ENCODE peak calls at places on chromosome 9, in nine cellular contexts. One of them, this sample, is unnamed.
A peak's percentile ranks its signal among the peaks of the same experiment; 100 is the strongest.

GRCh38 chr9:34553511-34554021 is 30.8 kb upstream of the ENHO start:
- DNase-seq in PC-9: no peak
- DNase-seq in foreskin keratinocyte: no peak
- DNase-seq in tibial artery: no peak
- DNase-seq in adrenal gland: no peak
- DNase-seq in uterus: no peak
- DNase-seq in hepatocyte: no peak
- DNase-seq in psoas muscle: no peak
- DNase-seq in stomach: no peak
- DNase-seq in this sample: no peak

GRCh38 chr9:112562235-112562958 is 75.8 kb downstream of the KIAA1958 start:
- DNase-seq in PC-9: no peak
- DNase-seq in foreskin keratinocyte: no peak
- DNase-seq in tibial artery: no peak
- DNase-seq in adrenal gland: peak; percentile 35
- DNase-seq in uterus: no peak
- DNase-seq in hepatocyte: no peak
- DNase-seq in psoas muscle: no peak
- DNase-seq in stomach: no peak
- DNase-seq in this sample: no peak

GRCh38 chr9:98288876-98289275 is 33.4 kb upstream of the TBC1D2 start:
- DNase-seq in PC-9: peak; percentile 52
- DNase-seq in foreskin keratinocyte: no peak
- DNase-seq in tibial artery: no peak
- DNase-seq in adrenal gland: no peak
- DNase-seq in uterus: no peak
- DNase-seq in hepatocyte: peak; percentile 47
- DNase-seq in psoas muscle: no peak
- DNase-seq in stomach: no peak
- DNase-seq in this sample: no peak

GRCh38 chr9:37952731-37953130 is 48.8 kb upstream of the SLC25A51 start:
- DNase-seq in PC-9: no peak
- DNase-seq in foreskin keratinocyte: no peak
- DNase-seq in tibial artery: no peak
- DNase-seq in adrenal gland: peak; percentile 36
- DNase-seq in uterus: peak; percentile 68
- DNase-seq in hepatocyte: no peak
- DNase-seq in psoas muscle: no peak
- DNase-seq in stomach: no peak
- DNase-seq in this sample: no peak

GRCh38 chr9:76206821-76207220 is 187.4 kb downstream of the RFK start:
- DNase-seq in PC-9: no peak
- DNase-seq in foreskin keratinocyte: no peak
- DNase-seq in tibial artery: no peak
- DNase-seq in adrenal gland: no peak
- DNase-seq in uterus: no peak
- DNase-seq in hepatocyte: no peak
- DNase-seq in psoas muscle: no peak
- DNase-seq in stomach: no peak
- DNase-seq in this sample: no peak

GRCh38 chr9:35954942-35955546 is 2.9 kb downstream of the OR2S2 start:
- DNase-seq in PC-9: peak; percentile 30
- DNase-seq in foreskin keratinocyte: peak; percentile 26
- DNase-seq in tibial artery: peak; percentile 63
- DNase-seq in adrenal gland: peak; percentile 76
- DNase-seq in uterus: peak; percentile 65
- DNase-seq in hepatocyte: peak; percentile 85
- DNase-seq in psoas muscle: no peak
- DNase-seq in stomach: peak; percentile 64
- DNase-seq in this sample: no peak

GRCh38 chr9:116589392-116590354 is 97.4 kb upstream of the TRIM32 start:
- DNase-seq in PC-9: no peak
- DNase-seq in foreskin keratinocyte: no peak
- DNase-seq in tibial artery: no peak
- DNase-seq in adrenal gland: no peak
- DNase-seq in uterus: no peak
- DNase-seq in hepatocyte: peak; percentile 34
- DNase-seq in psoas muscle: no peak
- DNase-seq in stomach: no peak
- DNase-seq in this sample: no peak

GRCh38 chr9:4012446-4012845 is 287.4 kb downstream of the GLIS3 start:
- DNase-seq in PC-9: no peak
- DNase-seq in foreskin keratinocyte: no peak
- DNase-seq in tibial artery: no peak
- DNase-seq in adrenal gland: no peak
- DNase-seq in uterus: no peak
- DNase-seq in hepatocyte: no peak
- DNase-seq in psoas muscle: no peak
- DNase-seq in stomach: no peak
- DNase-seq in this sample: no peak

GRCh38 chr9:6356441-6356840 is 28.3 kb downstream of the TPD52L3 start:
- DNase-seq in PC-9: no peak
- DNase-seq in foreskin keratinocyte: no peak
- DNase-seq in tibial artery: no peak
- DNase-seq in adrenal gland: no peak
- DNase-seq in uterus: no peak
- DNase-seq in hepatocyte: no peak
- DNase-seq in psoas muscle: no peak
- DNase-seq in stomach: no peak
- DNase-seq in this sample: no peak

GRCh38 chr9:76401580-76402354 is 7.5 kb upstream of the RFK start:
- DNase-seq in PC-9: no peak
- DNase-seq in foreskin keratinocyte: no peak
- DNase-seq in tibial artery: no peak
- DNase-seq in adrenal gland: no peak
- DNase-seq in uterus: no peak
- DNase-seq in hepatocyte: no peak
- DNase-seq in psoas muscle: no peak
- DNase-seq in stomach: no peak
- DNase-seq in this sample: no peak

GRCh38 chr9:87206064-87206661 is 258.9 kb upstream of the GAS1 start:
- DNase-seq in PC-9: no peak
- DNase-seq in foreskin keratinocyte: peak; percentile 32
- DNase-seq in tibial artery: no peak
- DNase-seq in adrenal gland: no peak
- DNase-seq in uterus: no peak
- DNase-seq in hepatocyte: no peak
- DNase-seq in psoas muscle: no peak
- DNase-seq in stomach: no peak
- DNase-seq in this sample: no peak

DNA sequence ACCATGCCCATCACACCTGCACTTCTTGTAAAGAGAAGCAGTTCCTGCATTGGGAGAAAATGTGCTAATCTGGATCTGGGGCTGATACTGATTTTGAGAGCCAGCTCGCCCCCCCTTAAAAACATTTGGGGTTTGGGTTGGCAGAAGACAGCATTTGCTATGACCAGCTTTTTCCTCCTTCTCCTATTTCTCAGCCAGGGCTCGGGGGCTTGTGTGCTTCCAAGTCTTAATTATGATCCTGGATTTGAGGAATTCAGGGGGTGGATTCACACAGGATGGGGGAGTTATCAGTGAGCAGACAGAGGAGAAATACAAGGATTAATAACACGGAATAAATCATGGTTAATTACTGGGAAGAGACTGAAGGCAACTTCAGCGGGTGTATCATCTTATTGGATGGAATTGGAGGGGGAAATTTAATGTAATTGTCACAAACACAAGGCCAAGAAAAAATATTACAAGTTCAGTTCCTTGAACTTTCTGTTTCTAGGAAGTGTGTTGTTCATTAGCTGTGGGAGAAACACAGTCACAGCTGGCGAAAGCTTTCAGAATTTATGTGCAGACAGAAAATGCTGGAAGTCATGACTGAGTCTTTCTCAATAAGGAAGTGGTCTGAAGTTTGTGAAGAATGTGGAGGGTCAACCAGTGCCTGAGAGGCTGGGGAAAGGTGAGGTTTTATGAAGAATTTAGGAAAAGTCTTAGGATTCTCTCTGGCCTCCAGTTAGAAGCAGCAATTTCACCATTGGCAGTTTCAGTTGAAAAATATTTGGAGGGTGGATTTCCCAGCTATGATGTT is 15.2 kb downstream of the C9orf152 start:
- DNase-seq in PC-9: no peak
- DNase-seq in foreskin keratinocyte: no peak
- DNase-seq in tibial artery: peak; percentile 54
- DNase-seq in adrenal gland: peak; percentile 32
- DNase-seq in uterus: peak; percentile 70
- DNase-seq in hepatocyte: peak; percentile 35
- DNase-seq in psoas muscle: no peak
- DNase-seq in stomach: no peak
- DNase-seq in this sample: no peak
- H3K4me1 ChIP-seq in PC-9: peaks cover 29% of the 10 kb centered on the region
- H3K4me1 ChIP-seq in foreskin keratinocyte: no peaks in the 10 kb centered on the region
- H3K4me1 ChIP-seq in tibial artery: peaks cover 4% of the 10 kb centered on the region
- H3K4me1 ChIP-seq in adrenal gland: no peaks in the 10 kb centered on the region
- H3K4me1 ChIP-seq in uterus: no peaks in the 10 kb centered on the region
- H3K4me1 ChIP-seq in hepatocyte: peaks cover 21% of the 10 kb centered on the region
- H3K4me1 ChIP-seq in psoas muscle: no peaks in the 10 kb centered on the region
- H3K4me1 ChIP-seq in stomach: peaks cover 79% of the 10 kb centered on the region
- H3K4me1 ChIP-seq in this sample: peaks cover 3% of the 10 kb centered on the region

GRCh38 chr9:8428389-8428788 is 628.8 kb upstream of the DMAC1 start:
- DNase-seq in PC-9: no peak
- DNase-seq in foreskin keratinocyte: no peak
- DNase-seq in tibial artery: no peak
- DNase-seq in adrenal gland: no peak
- DNase-seq in uterus: no peak
- DNase-seq in hepatocyte: no peak
- DNase-seq in psoas muscle: no peak
- DNase-seq in stomach: no peak
- DNase-seq in this sample: no peak
- H3K27me3 ChIP-seq in PC-9: no peaks in the 10 kb centered on the region
- H3K27me3 ChIP-seq in foreskin keratinocyte: no peaks in the 10 kb centered on the region
- H3K27me3 ChIP-seq in tibial artery: no peaks in the 10 kb centered on the region
- H3K27me3 ChIP-seq in adrenal gland: no peaks in the 10 kb centered on the region
- H3K27me3 ChIP-seq in uterus: no peaks in the 10 kb centered on the region
- H3K27me3 ChIP-seq in hepatocyte: no peaks in the 10 kb centered on the region
- H3K27me3 ChIP-seq in psoas muscle: no peaks in the 10 kb centered on the region
- H3K27me3 ChIP-seq in stomach: no peaks in the 10 kb centered on the region
- H3K27me3 ChIP-seq in this sample: no peaks in the 10 kb centered on the region

DNA sequence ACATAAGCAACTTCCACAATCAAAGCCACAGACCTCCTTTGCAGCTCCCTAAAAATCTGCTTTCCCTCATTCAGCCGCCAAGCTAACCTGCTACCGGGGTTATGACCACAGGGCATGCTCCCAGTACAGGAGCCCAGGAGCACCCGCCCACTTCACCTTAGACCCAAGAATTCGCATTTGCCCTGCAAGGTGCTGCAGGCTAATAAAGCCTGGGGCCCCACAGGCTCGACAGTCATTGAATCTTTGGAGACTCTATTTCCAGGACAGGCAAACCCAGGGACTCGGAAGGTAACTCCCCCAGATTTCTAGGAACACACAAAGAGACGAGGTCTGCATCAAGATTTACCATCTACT is 1.1 kb downstream of the RAPGEF1 start:
- DNase-seq in PC-9: peak; percentile 62
- DNase-seq in foreskin keratinocyte: no peak
- DNase-seq in tibial artery: no peak
- DNase-seq in adrenal gland: no peak
- DNase-seq in uterus: no peak
- DNase-seq in hepatocyte: peak; percentile 73
- DNase-seq in psoas muscle: no peak
- DNase-seq in stomach: peak; percentile 52
- DNase-seq in this sample: no peak
- TF ChIP-seq CTCF in PC-9: no peak
- TF ChIP-seq CTCF in foreskin keratinocyte: no peak
- TF ChIP-seq CTCF in tibial artery: no peak
- TF ChIP-seq CTCF in adrenal gland: no peak
- TF ChIP-seq CTCF in uterus: no peak
- TF ChIP-seq CTCF in hepatocyte: no peak
- TF ChIP-seq CTCF in psoas muscle: no peak
- TF ChIP-seq CTCF in stomach: no peak
- TF ChIP-seq CTCF in this sample: no peak

GRCh38 chr9:133655701-133656100 is 19.5 kb downstream of the DBH start:
- DNase-seq in PC-9: no peak
- DNase-seq in foreskin keratinocyte: no peak
- DNase-seq in tibial artery: no peak
- DNase-seq in adrenal gland: no peak
- DNase-seq in uterus: no peak
- DNase-seq in hepatocyte: no peak
- DNase-seq in psoas muscle: no peak
- DNase-seq in stomach: no peak
- DNase-seq in this sample: no peak

GRCh38 chr9:133654736-133655657 is 18.8 kb downstream of the DBH start:
- DNase-seq in PC-9: no peak
- DNase-seq in foreskin keratinocyte: no peak
- DNase-seq in tibial artery: no peak
- DNase-seq in adrenal gland: no peak
- DNase-seq in uterus: no peak
- DNase-seq in hepatocyte: no peak
- DNase-seq in psoas muscle: no peak
- DNase-seq in stomach: no peak
- DNase-seq in this sample: no peak

GRCh38 chr9:133657120-133657661 is 21.0 kb downstream of the DBH start:
- DNase-seq in PC-9: no peak
- DNase-seq in foreskin keratinocyte: no peak
- DNase-seq in tibial artery: no peak
- DNase-seq in adrenal gland: peak; percentile 42
- DNase-seq in uterus: no peak
- DNase-seq in hepatocyte: no peak
- DNase-seq in psoas muscle: no peak
- DNase-seq in stomach: no peak
- DNase-seq in this sample: no peak

GRCh38 chr9:133658442-133659431 is 22.6 kb downstream of the DBH start:
- DNase-seq in PC-9: peak; percentile 55
- DNase-seq in foreskin keratinocyte: no peak
- DNase-seq in tibial artery: no peak
- DNase-seq in adrenal gland: peak; percentile 60
- DNase-seq in uterus: peak; percentile 26
- DNase-seq in hepatocyte: peak; percentile 83
- DNase-seq in psoas muscle: peak; percentile 51
- DNase-seq in stomach: peak; percentile 52
- DNase-seq in this sample: no peak

DNA sequence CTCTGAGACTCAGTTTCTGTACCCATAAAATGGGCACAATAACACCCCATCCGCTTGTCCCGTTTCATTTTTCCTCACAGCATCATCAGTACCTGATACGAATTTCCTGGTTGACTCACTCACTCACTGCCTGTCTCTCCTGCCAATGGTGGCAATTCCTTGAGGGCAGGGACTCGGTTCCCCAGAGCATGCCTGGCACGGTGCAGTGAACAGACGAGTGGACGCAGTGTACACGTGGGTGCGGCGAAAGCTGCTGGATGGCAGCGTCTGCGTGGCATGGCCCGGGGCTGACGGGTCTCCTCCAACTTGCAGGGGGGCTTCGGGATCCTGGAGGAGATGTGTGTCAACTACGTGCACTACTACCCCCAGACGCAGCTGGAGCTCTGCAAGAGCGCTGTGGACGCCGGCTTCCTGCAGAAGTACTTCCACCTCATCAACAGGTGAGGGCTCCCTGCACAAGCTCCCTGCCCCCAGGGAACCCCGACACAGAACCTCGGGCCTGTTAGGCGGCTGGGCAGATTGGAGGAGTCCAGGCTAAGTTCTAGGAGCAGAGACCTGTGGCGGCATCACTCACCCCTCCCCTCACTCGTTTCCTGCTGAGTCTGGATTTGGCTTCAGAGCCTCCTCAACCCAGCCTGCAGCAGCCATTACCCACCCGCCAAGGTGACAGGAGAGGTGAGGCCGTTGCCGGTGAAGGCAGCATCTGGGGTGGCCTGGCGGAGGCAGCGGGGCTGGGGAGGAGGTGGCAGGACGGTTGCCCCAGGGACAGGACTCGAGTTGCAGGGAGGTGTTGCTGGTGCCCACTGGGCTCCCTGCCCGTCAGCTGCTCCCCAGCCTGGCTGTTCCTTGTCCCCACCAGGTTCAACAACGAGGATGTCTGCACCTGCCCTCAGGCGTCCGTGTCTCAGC is 20.3 kb downstream of the DBH start:
- DNase-seq in PC-9: peak; percentile 16
- DNase-seq in foreskin keratinocyte: no peak
- DNase-seq in tibial artery: no peak
- DNase-seq in adrenal gland: no peak
- DNase-seq in uterus: no peak
- DNase-seq in hepatocyte: no peak
- DNase-seq in psoas muscle: no peak
- DNase-seq in stomach: no peak
- DNase-seq in this sample: no peak
- H3K4me1 ChIP-seq in PC-9: no peaks in the 10 kb centered on the region
- H3K4me1 ChIP-seq in foreskin keratinocyte: no peaks in the 10 kb centered on the region
- H3K4me1 ChIP-seq in tibial artery: peaks cover 13% of the 10 kb centered on the region
- H3K4me1 ChIP-seq in adrenal gland: no peaks in the 10 kb centered on the region
- H3K4me1 ChIP-seq in uterus: peaks cover 5% of the 10 kb centered on the region
- H3K4me1 ChIP-seq in hepatocyte: peaks cover 8% of the 10 kb centered on the region
- H3K4me1 ChIP-seq in psoas muscle: peaks cover 3% of the 10 kb centered on the region
- H3K4me1 ChIP-seq in stomach: peaks cover 17% of the 10 kb centered on the region
- H3K4me1 ChIP-seq in this sample: peaks cover 14% of the 10 kb centered on the region